ENCODE peak calls at places on chromosome 9, in seven cellular contexts. C is mesendoderm, D is PC-3, J is GM23248, B is fibroblast of lung, U is neuronal stem cell, E is K562. G is an unnamed sample.

GRCh38 chr9:79189511-79189924 is 382.2 kb upstream of the TLE4 start:
- DNase-seq in C (no peak), D (peak), J (peak), B (peak), U (no peak), E (no peak), G (no peak)

GRCh38 chr9:136726631-136727191 is 14.3 kb downstream of the DIPK1B start:
- DNase-seq in C (peak), D (peak), J (peak), B (peak), U (no peak), E (peak), G (no peak)

GRCh38 chr9:113746486-113746885 is 129.6 kb upstream of the ZNF618 start:
- DNase-seq in C (no peak), D (no peak), J (no peak), B (no peak), U (no peak), E (no peak), G (no peak)

GRCh38 chr9:107894572-107895261 is 405.1 kb upstream of the KLF4 start:
- DNase-seq in C (no peak), D (no peak), J (no peak), B (no peak), U (no peak), E (no peak), G (no peak)

GRCh38 chr9:17330097-17330496 is 195.3 kb downstream of the CNTLN start:
- DNase-seq in C (no peak), D (no peak), J (peak), B (no peak), U (no peak), E (no peak), G (no peak)

GRCh38 chr9:20084125-20084524 is 295.3 kb upstream of the SLC24A2 start:
- DNase-seq in C (no peak), D (no peak), J (no peak), B (no peak), U (no peak), E (no peak), G (no peak)

GRCh38 chr9:105535920-105536668 is 21.8 kb upstream of the FKTN start:
- DNase-seq in C (no peak), D (no peak), J (no peak), B (no peak), U (no peak), E (no peak), G (no peak)

GRCh38 chr9:123742009-123742767 is 187.7 kb downstream of the DENND1A start:
- DNase-seq in C (no peak), D (no peak), J (no peak), B (peak), U (peak), E (no peak), G (no peak)

GRCh38 chr9:84266087-84266561 is 74.4 kb downstream of the SLC28A3 start:
- DNase-seq in C (peak), D (no peak), J (no peak), B (no peak), U (no peak), E (no peak), G (no peak)

DNA sequence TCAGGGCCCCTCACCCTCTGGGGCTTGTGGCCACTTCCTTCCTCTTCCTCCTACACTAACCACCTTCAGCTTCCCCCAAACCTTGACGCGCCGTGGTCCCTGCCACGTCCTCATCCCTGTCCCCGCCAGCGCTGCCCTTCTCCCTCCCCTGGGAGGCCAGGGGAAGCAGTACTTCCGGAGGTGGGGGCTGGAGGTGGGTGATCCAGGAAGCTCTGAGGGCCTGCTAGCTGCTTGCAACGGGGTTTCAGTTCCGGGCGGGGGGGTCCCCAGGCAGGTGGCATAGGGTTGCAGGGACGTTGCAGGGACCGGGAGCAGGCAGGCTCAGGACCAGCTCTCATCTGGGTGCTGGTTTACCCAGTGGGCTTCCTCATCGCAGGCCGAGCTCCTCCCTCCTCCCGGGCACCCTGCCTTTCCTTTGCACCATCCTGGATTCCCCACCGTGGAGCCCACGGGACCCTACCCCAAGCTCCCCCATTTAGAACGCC is 70.0 kb downstream of the RXRA start:
- DNase-seq in C (no peak), D (no peak), J (no peak), B (no peak), U (no peak), E (no peak), G (no peak)
- H3K9ac ChIP-seq in C (no peak), D (no peak), J (no peak), B (no peak), U (no peak), E (no peak), G (no peak)

GRCh38 chr9:129889461-129889935 is 54.2 kb downstream of the USP20 start:
- DNase-seq in C (no peak), D (no peak), J (no peak), B (no peak), U (no peak), E (no peak), G (no peak)

GRCh38 chr9:129888085-129888808 is 53.0 kb downstream of the USP20 start:
- DNase-seq in C (no peak), D (no peak), J (no peak), B (no peak), U (no peak), E (peak), G (peak)

GRCh38 chr9:129887210-129888084 is 52.2 kb downstream of the USP20 start:
- DNase-seq in C (no peak), D (no peak), J (peak), B (peak), U (no peak), E (peak), G (no peak)

GRCh38 chr9:129889936-129890717 is 54.9 kb downstream of the USP20 start:
- DNase-seq in C (peak), D (no peak), J (no peak), B (no peak), U (no peak), E (no peak), G (no peak)

DNA sequence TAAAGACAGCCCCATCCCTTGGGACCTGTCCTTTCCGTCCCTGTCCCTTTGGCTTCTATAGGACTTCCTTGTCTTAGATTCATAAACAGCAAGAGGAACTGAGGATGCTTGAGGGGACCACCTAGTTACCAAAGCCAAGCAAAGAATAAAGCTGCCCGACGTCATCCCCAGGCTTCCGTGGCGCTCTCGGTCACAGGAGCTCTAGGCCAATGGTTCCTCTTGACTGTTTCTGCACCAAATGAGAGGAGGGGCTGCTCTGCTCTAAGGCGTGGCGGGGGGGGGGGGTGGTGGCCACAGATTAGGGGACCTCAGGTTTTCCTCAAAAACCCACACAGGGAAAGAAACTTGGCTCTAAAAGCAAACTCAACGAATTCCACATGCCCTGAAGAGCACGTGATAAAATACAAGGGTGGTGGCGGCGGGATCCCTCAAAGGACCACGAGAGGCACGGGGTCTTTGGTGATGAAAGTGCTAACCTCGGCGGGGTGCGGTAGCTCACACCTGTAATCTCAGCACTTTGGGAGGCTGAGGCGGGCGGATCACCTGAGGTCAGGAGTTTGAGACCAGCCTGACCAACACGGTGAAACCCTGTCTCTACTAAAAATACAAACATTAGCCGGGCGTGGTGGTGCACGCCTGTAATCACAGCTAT is 53.7 kb downstream of the USP20 start:
- DNase-seq in C (no peak), D (no peak), J (no peak), B (no peak), U (no peak), E (no peak), G (no peak)
- H3K9ac ChIP-seq in C (no peak), D (no peak), J (no peak), B (no peak), U (no peak), E (peak), G (no peak)

DNA sequence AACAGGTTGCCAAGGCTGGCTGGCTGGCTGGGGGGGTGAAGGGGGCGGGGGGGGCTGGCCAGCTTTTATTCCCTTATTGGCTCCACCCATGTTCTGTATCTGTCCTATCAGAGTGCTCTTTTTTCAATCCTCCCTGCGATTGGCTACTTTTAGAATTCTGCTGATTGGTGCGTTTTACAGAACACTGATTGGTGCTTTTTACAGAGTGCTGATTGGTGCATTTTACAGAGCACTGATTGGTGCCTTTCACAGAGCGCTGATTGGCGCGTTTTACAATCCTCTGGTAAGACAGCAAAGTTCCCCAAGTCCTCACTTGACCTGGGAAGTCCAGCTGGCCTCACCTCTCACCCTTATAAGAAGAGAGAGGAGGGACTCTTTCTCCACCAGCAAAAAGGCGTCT is 175.9 kb downstream of the ERCC6L2 start:
- DNase-seq in C (no peak), D (no peak), J (no peak), B (no peak), U (no peak), E (no peak), G (no peak)
- H3K9ac ChIP-seq in C (no peak), D (no peak), J (no peak), B (no peak), U (no peak), E (no peak), G (no peak)

DNA sequence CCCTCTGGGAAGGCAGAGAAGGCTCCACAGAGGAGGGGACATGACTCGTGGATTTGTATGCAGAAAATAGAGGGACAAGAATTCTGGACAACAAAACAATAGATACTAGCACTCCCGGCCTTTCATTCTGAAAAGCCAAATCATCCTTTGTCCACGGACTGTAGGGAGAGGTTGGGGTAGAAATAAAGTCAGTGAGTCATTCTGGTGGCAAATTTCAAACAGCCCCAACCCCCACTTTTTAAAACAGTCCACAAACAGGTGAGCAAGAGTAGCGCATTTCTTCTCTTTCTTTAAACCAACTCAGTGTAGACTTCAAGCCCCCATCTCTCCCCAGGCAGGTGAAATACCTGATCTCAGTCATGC is 56.1 kb downstream of the PTPDC1 start:
- DNase-seq in C (no peak), D (peak), J (no peak), B (no peak), U (no peak), E (no peak), G (no peak)
- H3K9ac ChIP-seq in C (no peak), D (peak), J (peak), B (no peak), U (no peak), E (peak), G (no peak)

DNA sequence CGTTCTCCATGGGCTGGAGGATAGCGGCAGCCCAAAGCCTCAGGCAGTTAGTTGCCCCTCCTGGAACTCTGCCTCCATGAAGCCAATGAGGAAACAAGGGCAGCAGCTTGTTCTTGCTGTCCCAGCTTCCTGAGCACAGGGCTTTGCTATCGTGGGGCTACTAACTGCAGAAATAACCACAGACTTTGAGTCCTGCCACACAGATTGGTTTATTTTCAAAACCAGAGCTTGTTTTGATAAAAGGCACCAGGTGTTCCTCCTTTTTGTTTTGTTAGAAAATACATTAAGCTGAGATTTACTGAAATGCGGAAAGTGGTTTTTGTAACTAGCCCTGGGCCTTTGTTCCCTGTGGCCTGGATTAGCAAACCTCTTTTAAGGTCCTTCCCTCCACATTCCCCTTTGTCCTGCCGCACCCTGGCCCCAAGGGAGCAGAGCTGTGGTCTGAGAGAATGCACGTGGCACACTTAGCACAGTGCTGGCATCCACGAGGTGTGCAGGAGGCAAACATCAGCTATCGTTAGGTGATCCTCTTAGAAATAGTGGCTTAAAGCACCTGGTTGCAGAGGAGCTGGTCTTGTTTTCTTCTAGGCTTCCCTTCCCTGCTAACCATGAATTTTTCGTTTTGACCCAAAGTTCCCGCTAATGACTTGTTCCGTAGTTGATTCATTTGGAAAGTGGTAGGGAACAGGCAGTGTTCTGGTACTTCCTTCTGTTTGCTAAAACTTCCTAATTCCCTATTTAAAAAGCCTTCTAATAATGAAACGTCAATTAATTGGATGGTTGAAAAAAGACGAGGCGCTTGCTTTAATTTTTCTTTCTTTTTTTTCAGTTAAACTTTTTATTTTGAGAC is 21.5 kb downstream of the MVB12B start:
- DNase-seq in C (peak), D (no peak), J (no peak), B (no peak), U (no peak), E (no peak), G (no peak)
- H3K9ac ChIP-seq in C (no peak), D (no peak), J (no peak), B (no peak), U (no peak), E (no peak), G (no peak)

G was measured in kidney.